ENCODE peak calls at places on chromosomes 2 and 18, in seven cellular contexts. Y is transverse colon, Z is astrocyte of the spinal cord, I is colonic mucosa, N is Calu3, G is neural progenitor cell, X is A549. E is an unnamed sample.

GRCh38 chr18:74040459-74041332 is 106.9 kb downstream of the FBXO15 start:
- DNase-seq in Y (peak), Z (no peak), I (peak), N (peak), G (peak), X (peak), E (peak)

GRCh38 chr18:55334875-55335274 is 253.1 kb downstream of the TCF4 start:
- DNase-seq in Y (peak), Z (no peak), I (peak), N (no peak), G (no peak), X (no peak), E (no peak)

GRCh38 chr2:235749121-235749780 is 255.4 kb downstream of the AGAP1 start:
- DNase-seq in Y (no peak), Z (no peak), I (no peak), N (no peak), G (no peak), X (no peak), E (peak)

GRCh38 chr2:107358921-107359320 is 467.8 kb upstream of the RGPD4 start:
- DNase-seq in Y (no peak), Z (no peak), I (no peak), N (no peak), G (no peak), X (no peak), E (no peak)

GRCh38 chr2:206521612-206522011 is 78.3 kb downstream of the ADAM23 start:
- DNase-seq in Y (no peak), Z (no peak), I (no peak), N (no peak), G (no peak), X (no peak), E (no peak)

GRCh38 chr2:45205985-45206384 is 196.7 kb upstream of the SIX2 start:
- DNase-seq in Y (no peak), Z (no peak), I (no peak), N (no peak), G (no peak), X (no peak), E (peak)

GRCh38 chr2:181411105-181411849 is 45.9 kb upstream of the ITGA4 start:
- DNase-seq in Y (peak), Z (no peak), I (no peak), N (no peak), G (peak), X (no peak), E (peak)

GRCh38 chr18:62282188-62282629 is 42.9 kb upstream of the TNFRSF11A start:
- DNase-seq in Y (no peak), Z (peak), I (no peak), N (no peak), G (no peak), X (no peak), E (peak)

GRCh38 chr2:195027947-195028346 is 629.1 kb upstream of the SLC39A10 start:
- DNase-seq in Y (no peak), Z (no peak), I (no peak), N (peak), G (peak), X (no peak), E (no peak)

GRCh38 chr2:36561223-36561944 is 36.6 kb downstream of the FEZ2 start:
- DNase-seq in Y (peak), Z (peak), I (peak), N (peak), G (no peak), X (peak), E (peak)

GRCh38 chr18:8721716-8722115 is 16.4 kb downstream of the MTCL1 start:
- DNase-seq in Y (no peak), Z (peak), I (peak), N (peak), G (no peak), X (peak), E (peak)

GRCh38 chr2:33009249-33009648 is 62.5 kb downstream of the LTBP1 start:
- DNase-seq in Y (no peak), Z (no peak), I (no peak), N (no peak), G (no peak), X (no peak), E (no peak)

GRCh38 chr2:30710016-30710415 is 97.2 kb downstream of the CAPN13 start:
- DNase-seq in Y (no peak), Z (no peak), I (no peak), N (no peak), G (no peak), X (no peak), E (no peak)

GRCh38 chr2:143581134-143581533 is 451.9 kb downstream of the ARHGAP15 start:
- DNase-seq in Y (no peak), Z (no peak), I (no peak), N (no peak), G (no peak), X (no peak), E (no peak)

GRCh38 chr2:158990397-158991209 is 22.2 kb downstream of the TANC1 start:
- DNase-seq in Y (no peak), Z (peak), I (no peak), N (no peak), G (no peak), X (peak), E (peak)

GRCh38 chr2:177667626-177668025 is 275.1 kb downstream of the AGPS start:
- DNase-seq in Y (no peak), Z (no peak), I (no peak), N (no peak), G (no peak), X (peak), E (no peak)

GRCh38 chr2:156436477-156437085 is 402 bp downstream of the GPD2 start:
- DNase-seq in Y (peak), Z (peak), I (peak), N (no peak), G (peak), X (peak), E (peak)

GRCh38 chr2:217790195-217790594 is 212.6 kb downstream of the TNS1 start:
- DNase-seq in Y (no peak), Z (peak), I (no peak), N (no peak), G (no peak), X (no peak), E (no peak)

GRCh38 chr2:55511508-55512124 is 7.9 kb upstream of the CFAP36 start:
- DNase-seq in Y (no peak), Z (peak), I (no peak), N (peak), G (peak), X (peak), E (peak)

GRCh38 chr18:67428805-67429204 is 87.7 kb downstream of the DSEL start:
- DNase-seq in Y (no peak), Z (peak), I (no peak), N (no peak), G (no peak), X (no peak), E (peak)

GRCh38 chr2:15916336-15916735 is 24.0 kb upstream of the MYCN start:
- DNase-seq in Y (no peak), Z (no peak), I (no peak), N (no peak), G (no peak), X (no peak), E (no peak)

GRCh38 chr2:165268751-165269150 is 29.5 kb downstream of the SCN2A start:
- DNase-seq in Y (no peak), Z (no peak), I (no peak), N (peak), G (no peak), X (no peak), E (no peak)

GRCh38 chr18:63949068-63949737 is at the start of gene HMSD:
- DNase-seq in Y (peak), Z (peak), I (peak), N (peak), G (peak), X (peak), E (peak)

GRCh38 chr18:37270046-37270665 is 295.4 kb downstream of the CELF4 start:
- DNase-seq in Y (no peak), Z (peak), I (peak), N (peak), G (peak), X (peak), E (peak)

DNA sequence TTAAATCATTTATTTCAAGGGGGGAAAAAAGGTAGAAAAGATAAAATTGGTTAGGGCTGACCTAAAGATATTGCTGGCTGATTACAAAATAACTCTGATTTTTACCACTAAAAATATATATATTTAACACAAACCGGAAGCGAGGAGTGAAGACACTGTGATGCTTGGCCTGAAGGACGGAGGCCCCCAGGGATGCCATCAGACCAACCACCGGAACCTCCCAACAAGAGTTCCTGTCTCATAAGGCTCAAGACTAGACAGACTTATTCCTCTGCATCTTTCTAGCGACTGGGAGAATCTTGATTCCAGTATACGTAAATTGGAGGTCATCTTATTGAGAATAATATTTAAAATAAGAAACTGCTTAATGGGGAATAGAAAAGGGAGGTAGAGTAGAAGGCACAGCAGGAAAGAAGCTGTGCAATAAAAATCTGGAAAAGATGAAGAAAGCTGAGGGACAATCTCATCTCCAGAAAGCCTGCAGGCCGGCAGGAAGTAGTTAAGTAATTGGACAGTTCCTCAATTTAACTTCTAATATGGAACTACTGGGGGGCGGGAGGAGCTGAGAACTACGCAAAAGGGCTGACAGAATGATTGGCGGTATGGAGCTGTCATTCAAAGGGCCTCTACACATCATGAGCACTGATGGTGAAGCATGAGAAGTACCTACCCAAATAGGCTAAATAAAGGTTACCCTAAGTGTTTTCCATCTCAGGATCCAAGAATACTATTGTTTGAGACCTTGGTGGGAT is 91.1 kb downstream of the DTNB start:
- DNase-seq in Y (no peak), Z (no peak), I (no peak), N (no peak), G (no peak), X (no peak), E (no peak)
- TF ChIP-seq CTCF in Y (no peak), Z (no peak), I (no peak), N (no peak), G (no peak), X (no peak), E (no peak)

DNA sequence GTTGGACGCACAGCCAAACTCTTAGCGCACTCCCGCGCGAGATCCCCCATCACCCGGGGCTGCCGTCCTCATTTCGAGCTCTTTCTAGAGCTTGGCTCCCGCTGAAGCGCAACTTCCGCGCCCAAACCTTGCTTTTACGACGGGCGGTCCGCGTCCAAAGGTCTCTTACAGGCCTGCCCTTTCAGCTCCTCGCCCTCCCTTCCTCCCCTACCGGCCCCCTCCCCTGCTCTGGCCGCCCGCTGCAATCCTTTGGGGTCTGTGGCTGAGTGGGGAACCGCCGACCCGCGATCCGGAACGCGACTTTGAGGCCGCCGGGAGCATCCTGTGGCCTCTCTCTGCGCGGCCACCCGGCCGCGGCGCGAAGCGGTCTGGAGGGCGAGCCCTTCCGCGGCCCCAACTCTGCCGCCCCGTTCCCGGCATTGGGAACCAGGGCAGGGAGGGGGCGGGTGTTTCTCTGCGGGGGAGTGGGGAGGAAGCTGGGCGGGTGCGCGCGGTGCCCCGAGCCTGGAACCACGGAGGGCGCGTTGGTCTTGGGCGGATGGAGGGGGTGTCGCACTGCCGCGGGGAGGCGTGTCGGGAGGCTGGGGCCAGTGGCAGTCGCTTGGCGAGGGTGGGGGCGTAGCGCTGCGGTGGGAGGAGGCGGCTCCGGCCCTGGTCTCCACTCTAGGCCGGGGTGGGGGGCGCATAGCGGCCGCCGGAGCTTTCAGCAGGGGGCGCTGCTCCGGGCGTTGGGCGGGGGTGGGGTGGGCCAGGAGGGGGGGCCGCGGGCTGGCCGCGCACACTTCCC is at the start of gene GDF7:
- DNase-seq in Y (peak), Z (no peak), I (peak), N (no peak), G (peak), X (peak), E (no peak)
- TF ChIP-seq CTCF in Y (no peak), Z (peak), I (no peak), N (peak), G (peak), X (peak), E (peak)

GRCh38 chr2:148645135-148645924 is 779 bp downstream of the EPC2 start:
- DNase-seq in Y (peak), Z (peak), I (peak), N (peak), G (peak), X (peak), E (peak)
- TF ChIP-seq CTCF in Y (peak), Z (peak), I (no peak), N (no peak), G (peak), X (no peak), E (peak)

DNA sequence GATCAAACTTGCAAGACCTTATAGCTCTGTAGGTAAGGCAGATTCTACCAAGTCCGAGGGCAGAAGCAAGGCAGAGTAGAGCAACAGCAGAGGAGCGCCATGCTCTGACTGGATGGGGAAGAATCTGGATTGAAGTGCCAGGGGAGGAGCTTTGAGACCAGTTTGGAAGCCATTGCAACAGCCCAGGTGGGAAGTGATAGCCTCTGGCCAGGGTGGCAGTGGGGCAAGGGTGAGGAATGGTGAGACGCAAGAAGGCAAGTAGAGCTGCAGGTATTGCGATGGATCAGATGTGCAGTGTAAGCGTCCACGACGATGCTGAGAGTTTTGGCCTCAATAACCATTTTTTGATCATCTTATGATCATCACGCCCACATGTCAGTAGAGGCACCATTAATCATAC is 134.2 kb upstream of the APCDD1 start:
- DNase-seq in Y (no peak), Z (no peak), I (no peak), N (no peak), G (no peak), X (no peak), E (no peak)
- TF ChIP-seq CTCF in Y (no peak), Z (no peak), I (no peak), N (no peak), G (no peak), X (no peak), E (no peak)

DNA sequence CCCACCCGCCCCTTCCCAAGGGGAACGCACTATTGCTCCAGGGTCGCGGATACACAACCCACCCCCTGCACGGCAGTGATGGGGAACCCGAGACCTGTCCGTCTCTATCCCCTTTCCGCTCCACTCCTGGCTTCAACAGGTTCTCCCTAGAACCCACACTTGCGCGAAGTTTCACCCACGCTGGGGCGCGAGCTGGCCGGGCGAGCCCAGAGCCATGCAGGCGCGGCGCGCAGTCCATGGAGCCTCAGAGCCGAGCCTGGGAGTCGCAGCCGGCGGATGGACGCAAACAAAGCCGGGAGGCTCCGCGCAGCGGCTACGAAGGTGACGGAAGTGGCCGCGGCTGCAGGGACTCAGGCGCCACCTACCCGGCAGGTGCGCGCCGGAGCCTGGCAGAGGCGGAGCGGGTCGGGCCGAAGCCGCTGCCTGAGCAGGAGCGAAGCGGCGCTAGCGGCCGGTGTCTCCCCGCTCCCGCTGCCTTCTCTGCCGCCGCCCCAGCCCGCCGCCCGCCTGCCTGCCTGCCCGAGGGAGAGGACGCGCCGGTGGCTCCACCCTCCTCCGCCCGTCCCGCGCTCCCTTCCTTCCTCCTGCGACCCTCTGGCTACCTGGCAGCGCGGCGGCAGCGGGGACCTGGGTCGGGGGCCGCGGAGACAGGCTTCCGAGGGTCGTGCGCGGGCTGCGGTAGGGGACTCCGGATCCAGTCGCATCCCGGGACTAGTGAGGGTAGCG is 14.0 kb downstream of the ALPG start:
- DNase-seq in Y (peak), Z (no peak), I (peak), N (peak), G (peak), X (peak), E (no peak)
- TF ChIP-seq CTCF in Y (no peak), Z (no peak), I (no peak), N (no peak), G (no peak), X (no peak), E (no peak)

DNA sequence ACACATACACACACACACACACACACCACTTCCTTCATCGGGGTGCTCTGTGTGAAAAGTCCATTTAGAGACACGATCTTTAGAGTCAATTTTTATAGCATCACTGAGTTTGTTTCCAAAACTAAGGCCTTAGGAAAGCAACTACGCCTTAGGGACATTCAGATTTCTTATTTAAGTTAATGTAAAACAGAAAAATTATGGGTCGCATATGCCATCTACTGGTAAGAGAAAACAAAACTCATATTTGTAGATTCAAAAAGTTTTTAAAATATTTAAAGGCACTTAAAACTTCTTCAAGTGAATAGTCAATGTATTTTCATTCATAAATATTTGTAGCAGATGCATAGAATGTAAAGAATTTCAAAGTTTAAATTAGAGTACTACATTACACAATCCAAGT is 166.2 kb downstream of the ATAD2B start:
- DNase-seq in Y (no peak), Z (peak), I (no peak), N (no peak), G (no peak), X (peak), E (peak)
- TF ChIP-seq CTCF in Y (no peak), Z (peak), I (no peak), N (peak), G (peak), X (peak), E (peak)